ENCODE peak calls at places on chromosomes 7 and 10, in nine cellular contexts. Z, T, J, V, P, F, S, E and O are unnamed samples. For H3K9me3, the result is how much of the 10 kb centered on the place peaks cover.

GRCh38 chr10:93488956-93489528 is 6.9 kb upstream of the MYOF start:
- DNase-seq in Z (no peak), T (no peak), J (no peak), V (no peak), P (no peak), F (no peak), S (no peak), E (no peak), O (no peak)

GRCh38 chr7:132500727-132501410 is 75.4 kb downstream of the PLXNA4 start:
- DNase-seq in Z (no peak), T (no peak), J (peak), V (no peak), P (no peak), F (peak), S (no peak), E (no peak), O (peak)

GRCh38 chr10:28530751-28531150 is 2.2 kb upstream of the WAC start:
- DNase-seq in Z (no peak), T (no peak), J (no peak), V (no peak), P (no peak), F (no peak), S (no peak), E (no peak), O (no peak)

GRCh38 chr10:112711366-112711765 is 238.7 kb upstream of the TCF7L2 start:
- DNase-seq in Z (no peak), T (no peak), J (no peak), V (peak), P (no peak), F (no peak), S (peak), E (no peak), O (peak)

GRCh38 chr10:113385021-113385975 is 167.6 kb upstream of the HABP2 start:
- DNase-seq in Z (peak), T (peak), J (peak), V (peak), P (peak), F (peak), S (peak), E (peak), O (peak)

GRCh38 chr7:49774459-49775064 is 1.1 kb downstream of the VWC2 start:
- DNase-seq in Z (no peak), T (no peak), J (peak), V (no peak), P (no peak), F (no peak), S (no peak), E (no peak), O (no peak)

GRCh38 chr10:129941199-129942018 is 22.7 kb downstream of the EBF3 start:
- DNase-seq in Z (no peak), T (no peak), J (no peak), V (no peak), P (no peak), F (no peak), S (no peak), E (no peak), O (no peak)

GRCh38 chr10:30431435-30431911 is 2.5 kb upstream of the MAP3K8 start:
- DNase-seq in Z (no peak), T (no peak), J (no peak), V (no peak), P (no peak), F (no peak), S (no peak), E (no peak), O (no peak)

GRCh38 chr7:158137516-158138328 is 449.9 kb downstream of the PTPRN2 start:
- DNase-seq in Z (no peak), T (no peak), J (no peak), V (no peak), P (no peak), F (no peak), S (no peak), E (no peak), O (no peak)

GRCh38 chr10:114822771-114823463 is 1.3 kb downstream of the FHIP2A start:
- DNase-seq in Z (no peak), T (no peak), J (no peak), V (no peak), P (no peak), F (no peak), S (peak), E (peak), O (no peak)
- H3K9me3 ChIP-seq in Z (under half), T (under half), J (under half), V (under half), P (under half), F (under half), S (under half), E (under half), O (under half)

DNA sequence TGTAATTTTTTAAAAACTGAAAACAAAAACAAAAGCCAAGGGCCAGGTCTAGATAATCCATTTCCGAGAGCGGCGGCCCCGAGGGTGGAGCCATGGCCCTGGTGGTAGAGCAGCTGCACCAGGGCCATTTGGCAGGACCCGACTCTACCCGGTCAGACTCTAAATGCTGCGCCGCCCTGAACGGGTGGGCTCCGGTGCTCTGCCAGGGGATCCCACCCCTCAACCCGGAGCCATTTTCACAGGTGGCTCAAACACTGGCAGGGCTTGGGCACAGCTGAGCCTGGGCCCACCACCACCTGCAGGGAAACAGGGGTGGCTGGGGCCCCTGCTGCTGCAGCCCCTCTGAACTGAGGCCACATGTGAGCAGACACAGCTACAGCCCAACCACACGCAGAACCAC is 56.9 kb downstream of the DPYSL4 start:
- DNase-seq in Z (no peak), T (no peak), J (no peak), V (no peak), P (no peak), F (no peak), S (no peak), E (no peak), O (no peak)
- H3K9me3 ChIP-seq in Z (under half), T (under half), J (under half), V (under half), P (under half), F (under half), S (under half), E (under half), O (under half)

DNA sequence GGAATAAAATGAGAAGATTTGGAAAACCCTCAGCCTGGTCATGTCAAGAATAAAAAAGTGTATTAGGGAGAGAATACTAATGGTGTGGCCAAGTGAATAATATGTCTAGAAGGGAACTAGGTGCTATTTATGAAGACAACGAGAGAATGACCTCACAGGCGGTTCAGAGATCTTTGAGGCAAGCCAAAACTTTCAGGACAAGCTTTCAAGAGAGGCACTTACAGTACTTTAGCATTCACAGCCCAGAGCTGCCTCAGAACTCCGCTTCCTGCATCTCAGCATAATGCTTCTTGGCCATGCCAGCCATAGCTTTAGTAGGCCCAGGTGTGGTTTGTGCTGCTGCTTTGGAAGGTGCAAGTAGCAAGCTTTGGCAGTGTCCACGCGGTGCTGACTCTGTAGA is 37.2 kb upstream of the CCDC7 start:
- DNase-seq in Z (no peak), T (no peak), J (peak), V (no peak), P (no peak), F (no peak), S (no peak), E (no peak), O (no peak)
- H3K9me3 ChIP-seq in Z (under half), T (under half), J (under half), V (under half), P (under half), F (under half), S (under half), E (under half), O (under half)

GRCh38 chr10:18557960-18558359 is 93.4 kb downstream of the NSUN6 start:
- DNase-seq in Z (no peak), T (no peak), J (no peak), V (no peak), P (no peak), F (no peak), S (no peak), E (no peak), O (no peak)
- H3K9me3 ChIP-seq in Z (under half), T (under half), J (under half), V (under half), P (under half), F (under half), S (under half), E (under half), O (under half)

GRCh38 chr10:56181607-56182006 is 179.5 kb downstream of the ZWINT start:
- DNase-seq in Z (no peak), T (no peak), J (no peak), V (no peak), P (no peak), F (no peak), S (no peak), E (no peak), O (no peak)

DNA sequence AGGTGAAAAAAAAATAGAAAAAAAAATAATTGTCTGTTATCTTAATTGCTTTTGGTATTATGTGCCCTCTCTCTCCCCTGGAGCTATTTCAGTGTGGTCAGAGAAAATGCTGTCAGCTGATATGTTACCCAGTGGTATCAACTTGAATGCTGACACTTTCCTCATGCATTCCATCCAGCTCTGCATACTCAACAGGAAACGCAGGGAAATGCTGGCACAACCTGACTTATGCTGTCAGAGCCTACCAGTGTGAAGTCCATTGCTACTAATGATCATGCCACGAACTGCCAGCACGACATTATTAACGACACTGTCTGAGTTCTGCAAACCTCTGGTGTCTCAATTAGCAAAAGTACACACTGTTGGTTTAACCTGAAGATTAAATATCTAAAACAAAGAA is 182.8 kb downstream of the ZWINT start:
- DNase-seq in Z (no peak), T (no peak), J (peak), V (no peak), P (no peak), F (no peak), S (no peak), E (no peak), O (no peak)
- H3K9me3 ChIP-seq in Z (under half), T (under half), J (under half), V (under half), P (under half), F (under half), S (under half), E (under half), O (under half)

DNA sequence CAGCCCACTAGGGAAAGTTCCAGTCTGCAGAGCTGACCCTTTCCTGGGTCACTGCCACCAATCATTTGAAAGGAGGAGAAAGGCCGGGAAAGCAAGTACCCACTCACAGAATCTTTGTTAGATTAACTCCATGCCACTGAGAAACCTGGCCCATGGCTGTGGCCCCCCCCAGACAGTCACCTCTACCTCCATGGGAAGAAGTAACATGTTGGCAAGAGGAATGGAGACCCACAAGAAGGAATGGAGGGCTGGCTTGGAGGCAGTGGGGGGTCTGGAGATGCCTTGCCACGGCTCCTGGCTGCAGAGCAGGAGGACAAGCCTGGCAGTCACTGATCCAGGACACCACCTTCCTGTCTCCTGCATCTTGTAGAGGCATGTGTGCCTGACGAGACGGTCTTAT is 32.9 kb downstream of the CUZD1 start:
- DNase-seq in Z (no peak), T (no peak), J (no peak), V (no peak), P (no peak), F (no peak), S (no peak), E (no peak), O (no peak)
- H3K9me3 ChIP-seq in Z (under half), T (under half), J (under half), V (under half), P (under half), F (under half), S (under half), E (under half), O (under half)